ENCODE peak calls at places on chromosomes 6 and 20, in seven cellular contexts. N, H, S, T, O, Y and R are unnamed samples.

GRCh38 chr6:44304282-44305199 is 8.6 kb downstream of the AARS2 start:
- ATAC-seq in Y (peak; percentile 84), T (peak; percentile 93), N (peak; percentile 64), S (peak; percentile 76), H (peak; percentile 77), O (peak; percentile 64), R (peak; percentile 35)

GRCh38 chr6:13873288-13874190 is 51.2 kb upstream of the RNF182 start:
- ATAC-seq in S (peak; percentile 92), T (peak; percentile 95), H (peak; percentile 96), O (peak; percentile 79), Y (peak; percentile 90), N (peak; percentile 96), R (peak; percentile 46)

GRCh38 chr6:155417454-155417853 is 38.2 kb downstream of the NOX3 start:
- ATAC-seq in Y (no peak), N (no peak), H (no peak), T (no peak), O (no peak), S (no peak), R (no peak)

GRCh38 chr6:41546475-41546865 is 289 bp downstream of the FOXP4 start:
- ATAC-seq in Y (no peak), H (no peak), N (peak; percentile 81), O (peak; percentile 67), T (peak; percentile 35), S (peak; percentile 66), R (peak; percentile 78)

GRCh38 chr20:16423311-16424212 is 149.7 kb downstream of the KIF16B start:
- ATAC-seq in N (no peak), S (no peak), Y (no peak), H (peak; percentile 34), T (no peak), O (no peak), R (no peak)

GRCh38 chr6:55016261-55016660 is 158.1 kb upstream of the HCRTR2 start:
- ATAC-seq in N (no peak), S (no peak), Y (no peak), H (no peak), O (no peak), T (no peak), R (no peak)

GRCh38 chr6:6697620-6698019 is 109.1 kb downstream of the LY86 start:
- ATAC-seq in T (no peak), Y (no peak), H (no peak), S (no peak), N (no peak), O (no peak), R (no peak)

GRCh38 chr6:6915813-6916547 is 191.8 kb upstream of the RREB1 start:
- ATAC-seq in O (peak; percentile 83), T (peak; percentile 11), H (peak; percentile 43), Y (no peak), S (no peak), N (no peak), R (peak; percentile 81)

GRCh38 chr6:108097882-108098281 is 23.3 kb upstream of the OSTM1 start:
- ATAC-seq in H (no peak), Y (no peak), S (no peak), N (no peak), O (no peak), T (no peak), R (no peak)

DNA sequence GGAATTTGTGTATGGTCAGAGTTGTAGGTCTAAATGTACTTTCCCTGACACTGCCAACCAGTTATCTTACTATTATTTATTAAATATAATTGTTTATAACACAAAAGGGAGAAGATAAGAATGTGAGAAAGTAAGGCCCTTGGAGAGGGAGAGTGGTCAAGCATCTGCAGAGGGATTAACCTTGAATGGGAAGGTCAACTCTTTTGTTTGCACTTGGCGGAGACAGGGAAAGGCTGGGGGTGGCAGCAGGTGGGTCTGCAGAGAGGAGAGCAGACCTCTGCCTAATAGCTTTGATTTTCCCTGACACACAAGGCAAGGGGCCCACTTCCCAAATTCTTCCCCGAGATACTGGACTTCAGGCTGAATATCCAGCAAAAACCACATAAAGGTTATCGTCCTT is 4.2 kb downstream of the LRP11 start:
- ATAC-seq in O (no peak), S (no peak), H (no peak), Y (no peak), T (no peak), N (no peak), R (no peak)
- H3K4me1 ChIP-seq in O (peaks cover 47% of the 10 kb centered on the region), S (peaks cover 34% of the 10 kb centered on the region), H (peaks cover 62% of the 10 kb centered on the region), Y (peaks cover 30% of the 10 kb centered on the region), T (peaks cover 9% of the 10 kb centered on the region), N (peaks cover 50% of the 10 kb centered on the region), R (peaks cover 44% of the 10 kb centered on the region)

GRCh38 chr20:10925767-10926166 is 252.0 kb upstream of the JAG1 start:
- ATAC-seq in N (no peak), Y (no peak), S (no peak), T (no peak), H (no peak), O (no peak), R (no peak)

GRCh38 chr20:10922521-10922920 is 248.7 kb upstream of the JAG1 start:
- ATAC-seq in Y (no peak), S (no peak), N (no peak), H (no peak), O (no peak), T (no peak), R (no peak)

GRCh38 chr20:10927011-10927583 is 253.3 kb upstream of the JAG1 start:
- ATAC-seq in H (no peak), T (no peak), O (no peak), N (no peak), Y (no peak), S (no peak), R (no peak)

GRCh38 chr20:10922941-10923340 is 249.1 kb upstream of the JAG1 start:
- ATAC-seq in H (no peak), T (no peak), Y (no peak), S (peak; percentile 40), N (no peak), O (no peak), R (no peak)

DNA sequence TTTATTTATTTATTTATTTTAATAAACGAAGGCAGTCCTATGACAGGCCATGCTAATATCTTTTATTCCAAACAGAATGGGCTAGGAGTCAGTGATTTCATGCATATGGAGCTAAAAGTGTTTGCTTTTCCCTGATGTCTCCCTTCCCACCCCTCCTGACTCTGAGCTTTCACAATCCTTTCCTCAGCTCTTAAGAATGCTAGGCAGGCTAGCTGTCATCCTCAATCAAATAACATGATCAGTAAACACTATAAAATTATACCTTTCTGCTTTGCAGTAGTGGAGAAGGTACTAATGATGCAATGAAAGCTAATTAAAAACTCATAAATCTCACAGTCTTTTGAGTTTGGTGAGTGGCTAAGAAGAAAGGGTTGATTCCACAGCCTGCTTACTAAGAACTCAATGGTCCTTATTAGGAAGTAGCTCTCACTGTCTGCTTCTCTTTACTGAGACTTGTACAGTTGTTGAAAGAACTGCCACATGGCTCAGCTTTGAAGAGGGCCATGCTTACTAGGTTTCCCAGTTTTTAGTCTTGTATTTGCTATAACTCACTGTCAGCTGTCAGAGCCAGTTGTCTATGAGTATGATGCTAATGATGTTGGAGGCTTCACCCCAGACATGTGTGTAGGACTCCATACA is 250.9 kb upstream of the JAG1 start:
- ATAC-seq in H (no peak), N (no peak), O (peak; percentile 78), S (no peak), T (no peak), Y (no peak), R (peak; percentile 72)
- TF ChIP-seq POLR2AphosphoS5 in H (no peak), N (no peak), O (no peak), S (no peak), T (no peak), Y (no peak), R (no peak)

GRCh38 chr20:18774207-18774606 is 39.4 kb upstream of the SCP2D1 start:
- ATAC-seq in Y (no peak), O (no peak), H (no peak), T (no peak), N (no peak), S (no peak), R (no peak)
- H3K4me1 ChIP-seq in Y (no peaks in the 10 kb centered on the region), O (no peaks in the 10 kb centered on the region), H (no peaks in the 10 kb centered on the region), T (no peaks in the 10 kb centered on the region), N (no peaks in the 10 kb centered on the region), S (no peaks in the 10 kb centered on the region), R (no peaks in the 10 kb centered on the region)

GRCh38 chr6:38131527-38131965 is 312.0 kb downstream of the ZFAND3 start:
- ATAC-seq in S (no peak), Y (no peak), O (peak; percentile 91), N (peak; percentile 48), T (no peak), H (no peak), R (no peak)
- TF ChIP-seq POLR2AphosphoS5 in S (no peak), Y (no peak), O (no peak), N (no peak), T (no peak), H (no peak), R (peak; percentile 44)

GRCh38 chr6:127340171-127340570 is 3.2 kb downstream of the ECHDC1 start:
- ATAC-seq in S (no peak), O (no peak), H (no peak), N (no peak), T (no peak), Y (no peak), R (no peak)
- H3K4me1 ChIP-seq in S (peaks cover 12% of the 10 kb centered on the region), O (peaks cover 55% of the 10 kb centered on the region), H (peaks cover 68% of the 10 kb centered on the region), N (peaks cover 32% of the 10 kb centered on the region), T (peaks cover 20% of the 10 kb centered on the region), Y (peaks cover 57% of the 10 kb centered on the region), R (peaks cover 7% of the 10 kb centered on the region)